ENCODE peak calls at places on chromosomes 7 and 10, in ten cellular contexts. A is CD8-positive, alpha-beta memory T cell; G is stomach; H is mucosa of descending colon; R is esophagus squamous epithelium; J is MM.1S; F is ovary; D is left ventricle myocardium inferior; P is iPS DF 6.9; Z is left lung. B is an unnamed sample.

GRCh38 chr10:29105516-29106215 is 183.2 kb upstream of the LYZL1 start:
- DNase-seq in G (no peak), D (no peak), H (no peak), A (no peak), Z (no peak), F (no peak), J (no peak), R (no peak), P (no peak), B (no peak)

GRCh38 chr10:92103376-92104084 is 180.0 kb downstream of the BTAF1 start:
- DNase-seq in H (no peak), Z (no peak), J (no peak), R (no peak), D (no peak), G (no peak), F (no peak), P (no peak), A (no peak), B (no peak)

GRCh38 chr7:43302211-43302711 is 189.8 kb downstream of the HECW1 start:
- DNase-seq in P (no peak), R (no peak), H (no peak), F (no peak), J (no peak), G (no peak), A (no peak), Z (no peak), D (no peak), B (no peak)

GRCh38 chr10:35690534-35690933 is 48.4 kb upstream of the FZD8 start:
- DNase-seq in F (no peak), Z (no peak), H (no peak), P (no peak), G (peak; percentile 39), A (no peak), J (no peak), R (no peak), D (no peak), B (no peak)

GRCh38 chr7:151780626-151781025 is 96.3 kb downstream of the PRKAG2 start:
- DNase-seq in G (no peak), A (no peak), R (no peak), P (no peak), Z (no peak), J (no peak), D (no peak), F (no peak), H (no peak), B (no peak)

GRCh38 chr7:39271386-39271785 is 293.7 kb downstream of the POU6F2 start:
- DNase-seq in F (no peak), Z (peak; percentile 83), A (no peak), P (no peak), J (no peak), R (no peak), G (peak; percentile 73), D (peak; percentile 33), H (peak; percentile 29), B (no peak)

GRCh38 chr7:32583791-32584190 is 88.5 kb downstream of the AVL9 start:
- DNase-seq in H (no peak), J (no peak), D (no peak), F (no peak), G (no peak), A (no peak), R (no peak), P (no peak), Z (no peak), B (no peak)

GRCh38 chr10:33091186-33091585 is 133.2 kb upstream of the ITGB1 start:
- DNase-seq in Z (no peak), J (no peak), P (no peak), F (no peak), A (no peak), R (no peak), D (no peak), H (no peak), G (no peak), B (no peak)

DNA sequence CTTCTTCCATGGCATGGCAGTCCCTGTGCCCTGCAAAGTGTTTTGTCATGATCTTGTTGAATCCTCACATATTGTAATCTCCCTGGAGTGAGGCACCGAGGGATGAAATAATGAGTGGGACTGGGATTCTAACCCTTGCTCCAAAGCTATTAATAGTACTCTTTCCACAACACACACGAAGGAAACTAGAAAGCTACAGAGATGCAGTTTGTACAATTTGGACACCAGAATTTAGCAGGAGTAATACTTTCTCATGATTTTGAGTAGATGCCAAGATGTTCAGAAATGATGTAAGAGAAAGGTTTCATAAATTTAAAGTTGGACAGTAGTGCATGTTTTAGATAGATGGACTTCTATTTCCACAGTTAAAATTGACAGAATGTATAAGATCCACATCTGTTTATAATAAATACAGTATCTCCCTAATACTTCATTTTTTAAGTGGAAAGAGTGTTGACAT is 46.4 kb downstream of the PRR15 start:
- DNase-seq in D (no peak), P (no peak), G (no peak), Z (no peak), F (no peak), A (no peak), H (no peak), J (no peak), R (no peak), B (no peak)
- H3K9me3 ChIP-seq in D (no peaks in the 10 kb centered on the region), P (no peaks in the 10 kb centered on the region), G (no peaks in the 10 kb centered on the region), Z (no peaks in the 10 kb centered on the region), F (no peaks in the 10 kb centered on the region), A (no peaks in the 10 kb centered on the region), H (no peaks in the 10 kb centered on the region), J (no peaks in the 10 kb centered on the region), R (no peaks in the 10 kb centered on the region), B (no peaks in the 10 kb centered on the region)

GRCh38 chr7:71511361-71511807 is 379.4 kb downstream of the GALNT17 start:
- DNase-seq in A (no peak), R (no peak), G (no peak), D (no peak), J (no peak), P (no peak), F (no peak), Z (no peak), H (no peak), B (no peak)
- H3K9me3 ChIP-seq in A (no peaks in the 10 kb centered on the region), R (no peaks in the 10 kb centered on the region), G (no peaks in the 10 kb centered on the region), D (no peaks in the 10 kb centered on the region), J (no peaks in the 10 kb centered on the region), P (no peaks in the 10 kb centered on the region), F (no peaks in the 10 kb centered on the region), Z (no peaks in the 10 kb centered on the region), H (peaks cover 62% of the 10 kb centered on the region), B (no peaks in the 10 kb centered on the region)

DNA sequence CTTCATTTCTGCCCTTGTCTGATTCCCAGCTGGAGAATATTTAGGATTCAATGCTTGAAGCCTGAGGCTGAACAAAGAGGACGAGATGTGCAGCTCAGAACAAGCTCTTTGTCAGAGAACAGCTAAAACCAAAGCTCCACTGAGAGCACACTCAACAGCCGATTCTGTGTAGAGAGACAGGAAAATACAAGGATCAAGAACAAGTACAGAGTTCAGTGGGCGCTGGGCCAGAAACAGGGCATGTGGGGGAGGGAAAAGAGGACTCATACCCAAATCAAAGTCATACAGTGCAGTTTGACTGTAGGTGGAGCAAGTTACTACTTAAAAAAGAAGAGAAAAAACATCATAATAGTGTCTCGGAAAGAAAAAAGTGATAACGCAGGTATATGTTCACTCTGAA is at the start of gene AGMO:
- DNase-seq in Z (peak; percentile 9), D (peak; percentile 71), R (no peak), P (no peak), J (no peak), G (no peak), F (peak; percentile 13), H (peak; percentile 88), A (no peak), B (no peak)
- H3K9me3 ChIP-seq in Z (no peaks in the 10 kb centered on the region), D (peaks cover 5% of the 10 kb centered on the region), R (no peaks in the 10 kb centered on the region), P (no peaks in the 10 kb centered on the region), J (no peaks in the 10 kb centered on the region), G (no peaks in the 10 kb centered on the region), F (no peaks in the 10 kb centered on the region), H (no peaks in the 10 kb centered on the region), A (no peaks in the 10 kb centered on the region), B (no peaks in the 10 kb centered on the region)

GRCh38 chr7:7427363-7427762 is 108.3 kb downstream of the COL28A1 start:
- DNase-seq in F (no peak), H (no peak), A (no peak), Z (no peak), J (no peak), D (no peak), G (no peak), R (no peak), P (no peak), B (no peak)
- H3K9me3 ChIP-seq in F (no peaks in the 10 kb centered on the region), H (no peaks in the 10 kb centered on the region), A (no peaks in the 10 kb centered on the region), Z (no peaks in the 10 kb centered on the region), J (no peaks in the 10 kb centered on the region), D (no peaks in the 10 kb centered on the region), G (no peaks in the 10 kb centered on the region), R (no peaks in the 10 kb centered on the region), P (no peaks in the 10 kb centered on the region), B (no peaks in the 10 kb centered on the region)

GRCh38 chr7:28955723-28956607 is 2.2 kb downstream of the TRIL start:
- DNase-seq in R (no peak), J (peak; percentile 53), H (peak; percentile 93), F (peak; percentile 54), G (peak; percentile 91), A (no peak), D (peak; percentile 81), P (no peak), Z (peak; percentile 91), B (no peak)

GRCh38 chr7:28954936-28955335 is 3.2 kb downstream of the TRIL start:
- DNase-seq in H (no peak), Z (no peak), D (no peak), F (no peak), G (no peak), P (no peak), A (no peak), J (no peak), R (no peak), B (no peak)

GRCh38 chr7:28954446-28954845 is 3.7 kb downstream of the TRIL start:
- DNase-seq in F (no peak), R (no peak), A (no peak), J (no peak), D (no peak), G (no peak), P (no peak), H (no peak), Z (no peak), B (no peak)

GRCh38 chr7:28955356-28955722 is 2.8 kb downstream of the TRIL start:
- DNase-seq in R (no peak), F (no peak), A (no peak), D (no peak), Z (no peak), H (no peak), G (no peak), J (no peak), P (no peak), B (no peak)

GRCh38 chr7:28953628-28954027 is 4.5 kb downstream of the TRIL start:
- DNase-seq in G (no peak), Z (no peak), D (no peak), F (no peak), H (no peak), P (no peak), A (no peak), R (no peak), J (peak; percentile 80), B (no peak)
- H3K9me3 ChIP-seq in G (no peaks in the 10 kb centered on the region), Z (no peaks in the 10 kb centered on the region), D (no peaks in the 10 kb centered on the region), F (no peaks in the 10 kb centered on the region), H (no peaks in the 10 kb centered on the region), P (no peaks in the 10 kb centered on the region), A (no peaks in the 10 kb centered on the region), R (no peaks in the 10 kb centered on the region), J (no peaks in the 10 kb centered on the region), B (no peaks in the 10 kb centered on the region)

GRCh38 chr7:157540606-157541294 is 203.9 kb downstream of the DNAJB6 start:
- DNase-seq in D (no peak), Z (peak; percentile 62), R (no peak), A (no peak), H (peak; percentile 9), P (no peak), G (no peak), F (no peak), J (no peak), B (no peak)
- H3K9me3 ChIP-seq in D (no peaks in the 10 kb centered on the region), Z (no peaks in the 10 kb centered on the region), R (no peaks in the 10 kb centered on the region), A (no peaks in the 10 kb centered on the region), H (no peaks in the 10 kb centered on the region), P (peaks cover 31% of the 10 kb centered on the region), G (no peaks in the 10 kb centered on the region), F (no peaks in the 10 kb centered on the region), J (no peaks in the 10 kb centered on the region), B (no peaks in the 10 kb centered on the region)

GRCh38 chr10:22086730-22087364 is 83.3 kb upstream of the DNAJC1 start:
- DNase-seq in R (no peak), A (no peak), D (peak; percentile 90), P (no peak), G (peak; percentile 84), H (peak; percentile 55), Z (peak; percentile 77), J (no peak), F (peak; percentile 77), B (no peak)
- H3K9me3 ChIP-seq in R (no peaks in the 10 kb centered on the region), A (no peaks in the 10 kb centered on the region), D (peaks cover 3% of the 10 kb centered on the region), P (no peaks in the 10 kb centered on the region), G (no peaks in the 10 kb centered on the region), H (no peaks in the 10 kb centered on the region), Z (no peaks in the 10 kb centered on the region), J (no peaks in the 10 kb centered on the region), F (no peaks in the 10 kb centered on the region), B (no peaks in the 10 kb centered on the region)

B was measured in T-helper 17 cell.